ENCODE peak calls at places on chromosomes 4 and X, in eight cellular contexts. One of them, this sample, is unnamed.

GRCh38 chr4:53586121-53586816 is 5.0 kb downstream of the LNX1 start:
- DNase-seq in right atrium auricular region: no peak
- DNase-seq in bronchial epithelial cell: peak
- DNase-seq in GM12878: no peak
- DNase-seq in transverse colon: no peak
- DNase-seq in kidney: no peak
- DNase-seq in fibroblast of lung: peak
- DNase-seq in AG09309: peak
- DNase-seq in this sample: peak

GRCh38 chr4:108116423-108117168 is 52.1 kb downstream of the LEF1 start:
- DNase-seq in right atrium auricular region: no peak
- DNase-seq in bronchial epithelial cell: no peak
- DNase-seq in GM12878: no peak
- DNase-seq in transverse colon: no peak
- DNase-seq in kidney: no peak
- DNase-seq in fibroblast of lung: no peak
- DNase-seq in AG09309: no peak
- DNase-seq in this sample: no peak

GRCh38 chr4:21413807-21414370 is 534.7 kb downstream of the KCNIP4 start:
- DNase-seq in right atrium auricular region: no peak
- DNase-seq in bronchial epithelial cell: no peak
- DNase-seq in GM12878: no peak
- DNase-seq in transverse colon: no peak
- DNase-seq in kidney: no peak
- DNase-seq in fibroblast of lung: no peak
- DNase-seq in AG09309: no peak
- DNase-seq in this sample: no peak

GRCh38 chr4:141346144-141346543 is 125.4 kb downstream of the ZNF330 start:
- DNase-seq in right atrium auricular region: no peak
- DNase-seq in bronchial epithelial cell: peak
- DNase-seq in GM12878: no peak
- DNase-seq in transverse colon: no peak
- DNase-seq in kidney: no peak
- DNase-seq in fibroblast of lung: peak
- DNase-seq in AG09309: no peak
- DNase-seq in this sample: peak

GRCh38 chr4:90183254-90183653 is 56.1 kb downstream of the CCSER1 start:
- DNase-seq in right atrium auricular region: no peak
- DNase-seq in bronchial epithelial cell: no peak
- DNase-seq in GM12878: no peak
- DNase-seq in transverse colon: peak
- DNase-seq in kidney: no peak
- DNase-seq in fibroblast of lung: no peak
- DNase-seq in AG09309: no peak
- DNase-seq in this sample: no peak

GRCh38 chr4:17736484-17736883 is 44.9 kb downstream of the FAM184B start:
- DNase-seq in right atrium auricular region: no peak
- DNase-seq in bronchial epithelial cell: no peak
- DNase-seq in GM12878: no peak
- DNase-seq in transverse colon: no peak
- DNase-seq in kidney: no peak
- DNase-seq in fibroblast of lung: no peak
- DNase-seq in AG09309: no peak
- DNase-seq in this sample: no peak

GRCh38 chrX:97685753-97686152 is 802.0 kb downstream of the RPA4 start:
- DNase-seq in right atrium auricular region: no peak
- DNase-seq in bronchial epithelial cell: peak
- DNase-seq in GM12878: no peak
- DNase-seq in transverse colon: no peak
- DNase-seq in kidney: no peak
- DNase-seq in fibroblast of lung: peak
- DNase-seq in AG09309: peak
- DNase-seq in this sample: peak

GRCh38 chr4:82900016-82900334 is 560 bp upstream of the THAP9 start:
- DNase-seq in right atrium auricular region: no peak
- DNase-seq in bronchial epithelial cell: peak
- DNase-seq in GM12878: peak
- DNase-seq in transverse colon: no peak
- DNase-seq in kidney: no peak
- DNase-seq in fibroblast of lung: no peak
- DNase-seq in AG09309: no peak
- DNase-seq in this sample: no peak

GRCh38 chr4:664713-665231 is 9.3 kb downstream of the ATP5ME start:
- DNase-seq in right atrium auricular region: no peak
- DNase-seq in bronchial epithelial cell: no peak
- DNase-seq in GM12878: no peak
- DNase-seq in transverse colon: no peak
- DNase-seq in kidney: peak
- DNase-seq in fibroblast of lung: no peak
- DNase-seq in AG09309: no peak
- DNase-seq in this sample: no peak

GRCh38 chrX:135516376-135516775 is 4.1 kb upstream of the INTS6L start:
- DNase-seq in right atrium auricular region: no peak
- DNase-seq in bronchial epithelial cell: no peak
- DNase-seq in GM12878: no peak
- DNase-seq in transverse colon: no peak
- DNase-seq in kidney: no peak
- DNase-seq in fibroblast of lung: no peak
- DNase-seq in AG09309: no peak
- DNase-seq in this sample: no peak

GRCh38 chr4:184937030-184937710 is 81.1 kb upstream of the HELT start:
- DNase-seq in right atrium auricular region: no peak
- DNase-seq in bronchial epithelial cell: no peak
- DNase-seq in GM12878: no peak
- DNase-seq in transverse colon: no peak
- DNase-seq in kidney: no peak
- DNase-seq in fibroblast of lung: no peak
- DNase-seq in AG09309: no peak
- DNase-seq in this sample: no peak

GRCh38 chr4:70993181-70994068 is at the start of gene DCK:
- DNase-seq in right atrium auricular region: peak
- DNase-seq in bronchial epithelial cell: peak
- DNase-seq in GM12878: no peak
- DNase-seq in transverse colon: peak
- DNase-seq in kidney: peak
- DNase-seq in fibroblast of lung: peak
- DNase-seq in AG09309: peak
- DNase-seq in this sample: peak

GRCh38 chr4:83852085-83852451 is 316.2 kb downstream of the GPAT3 start:
- DNase-seq in right atrium auricular region: no peak
- DNase-seq in bronchial epithelial cell: peak
- DNase-seq in GM12878: no peak
- DNase-seq in transverse colon: no peak
- DNase-seq in kidney: no peak
- DNase-seq in fibroblast of lung: peak
- DNase-seq in AG09309: peak
- DNase-seq in this sample: peak

GRCh38 chr4:151563194-151563593 is 154.2 kb downstream of the FHIP1A start:
- DNase-seq in right atrium auricular region: no peak
- DNase-seq in bronchial epithelial cell: peak
- DNase-seq in GM12878: no peak
- DNase-seq in transverse colon: no peak
- DNase-seq in kidney: no peak
- DNase-seq in fibroblast of lung: no peak
- DNase-seq in AG09309: no peak
- DNase-seq in this sample: no peak

GRCh38 chr4:112938461-112939058 is 110.9 kb upstream of the ANK2 start:
- DNase-seq in right atrium auricular region: no peak
- DNase-seq in bronchial epithelial cell: peak
- DNase-seq in GM12878: no peak
- DNase-seq in transverse colon: no peak
- DNase-seq in kidney: no peak
- DNase-seq in fibroblast of lung: peak
- DNase-seq in AG09309: no peak
- DNase-seq in this sample: peak
- TF ChIP-seq CTCF in right atrium auricular region: peak
- TF ChIP-seq CTCF in bronchial epithelial cell: peak
- TF ChIP-seq CTCF in GM12878: peak
- TF ChIP-seq CTCF in transverse colon: peak
- TF ChIP-seq CTCF in kidney: peak
- TF ChIP-seq CTCF in fibroblast of lung: peak
- TF ChIP-seq CTCF in AG09309: peak
- TF ChIP-seq CTCF in this sample: peak

DNA sequence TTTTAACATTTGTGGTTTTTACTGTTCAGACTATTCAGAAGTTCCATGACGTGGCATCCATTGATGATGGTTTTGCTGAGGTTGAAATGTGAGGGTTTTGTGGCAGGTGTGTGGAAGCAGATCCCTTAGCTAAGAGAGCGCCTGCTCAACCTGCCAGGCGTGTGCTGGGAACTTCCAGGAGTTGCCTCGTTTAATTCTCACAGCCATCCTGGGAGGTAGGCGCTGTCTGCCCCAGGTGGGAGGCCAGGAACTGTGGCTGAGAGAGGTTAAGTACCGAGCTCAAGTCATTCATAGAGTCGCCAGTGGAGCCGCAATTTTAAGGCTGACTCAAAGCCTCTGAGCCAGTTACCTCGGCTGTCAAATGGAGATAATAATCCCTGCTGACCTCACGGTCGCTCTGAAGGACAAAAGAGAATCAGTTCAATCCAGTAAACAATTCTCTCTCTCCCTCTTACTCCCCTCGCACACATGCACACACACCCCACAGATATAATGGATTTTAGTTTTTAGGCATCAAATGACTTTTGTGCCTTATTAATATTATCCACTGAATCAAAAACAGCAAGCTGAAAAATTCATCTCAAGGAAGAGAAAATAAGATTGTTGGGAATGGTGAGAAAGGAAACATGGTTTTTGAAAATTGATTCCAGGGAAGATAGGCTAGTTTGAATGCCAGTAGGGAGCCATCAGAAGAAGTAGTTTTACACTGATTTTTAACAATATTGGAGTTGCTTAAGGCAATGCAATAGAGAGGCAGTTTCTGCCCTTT is 171.4 kb downstream of the PTTG2 start:
- DNase-seq in right atrium auricular region: no peak
- DNase-seq in bronchial epithelial cell: no peak
- DNase-seq in GM12878: peak
- DNase-seq in transverse colon: peak
- DNase-seq in kidney: no peak
- DNase-seq in fibroblast of lung: no peak
- DNase-seq in AG09309: no peak
- DNase-seq in this sample: no peak
- H3K4me3 ChIP-seq in right atrium auricular region: no peak
- H3K4me3 ChIP-seq in bronchial epithelial cell: no peak
- H3K4me3 ChIP-seq in GM12878: peak
- H3K4me3 ChIP-seq in transverse colon: no peak
- H3K4me3 ChIP-seq in kidney: no peak
- H3K4me3 ChIP-seq in fibroblast of lung: no peak
- H3K4me3 ChIP-seq in AG09309: no peak
- H3K4me3 ChIP-seq in this sample: no peak

GRCh38 chr4:158854236-158854635 is 85.4 kb downstream of the FNIP2 start:
- DNase-seq in right atrium auricular region: no peak
- DNase-seq in bronchial epithelial cell: no peak
- DNase-seq in GM12878: no peak
- DNase-seq in transverse colon: no peak
- DNase-seq in kidney: no peak
- DNase-seq in fibroblast of lung: no peak
- DNase-seq in AG09309: no peak
- DNase-seq in this sample: no peak

GRCh38 chr4:158858410-158859189 is 89.8 kb downstream of the FNIP2 start:
- DNase-seq in right atrium auricular region: no peak
- DNase-seq in bronchial epithelial cell: peak
- DNase-seq in GM12878: no peak
- DNase-seq in transverse colon: no peak
- DNase-seq in kidney: no peak
- DNase-seq in fibroblast of lung: peak
- DNase-seq in AG09309: peak
- DNase-seq in this sample: peak

GRCh38 chr4:158859661-158860060 is 90.8 kb downstream of the FNIP2 start:
- DNase-seq in right atrium auricular region: no peak
- DNase-seq in bronchial epithelial cell: no peak
- DNase-seq in GM12878: no peak
- DNase-seq in transverse colon: no peak
- DNase-seq in kidney: no peak
- DNase-seq in fibroblast of lung: no peak
- DNase-seq in AG09309: no peak
- DNase-seq in this sample: peak

GRCh38 chr4:158860856-158861255 is 92.0 kb downstream of the FNIP2 start:
- DNase-seq in right atrium auricular region: no peak
- DNase-seq in bronchial epithelial cell: no peak
- DNase-seq in GM12878: peak
- DNase-seq in transverse colon: no peak
- DNase-seq in kidney: no peak
- DNase-seq in fibroblast of lung: no peak
- DNase-seq in AG09309: no peak
- DNase-seq in this sample: no peak

DNA sequence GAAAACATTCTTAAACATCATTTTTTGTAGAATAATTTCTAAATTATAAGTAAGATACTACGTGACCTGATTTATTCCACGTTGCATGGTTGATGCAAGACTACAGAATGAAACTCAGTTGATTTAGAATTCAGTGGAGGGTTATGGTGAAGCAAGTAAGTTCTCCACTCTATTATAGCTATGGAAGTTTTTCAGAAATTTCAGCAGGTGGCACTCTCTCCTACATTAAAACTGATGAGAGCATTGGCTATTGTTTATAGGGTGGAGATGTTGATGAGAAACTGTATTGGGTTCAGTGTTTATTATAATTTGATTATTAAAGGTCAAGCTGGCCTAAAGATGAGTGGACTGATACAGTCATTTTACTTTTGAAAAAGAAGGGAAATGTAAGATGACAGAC is 88.0 kb downstream of the FNIP2 start:
- DNase-seq in right atrium auricular region: no peak
- DNase-seq in bronchial epithelial cell: peak
- DNase-seq in GM12878: no peak
- DNase-seq in transverse colon: no peak
- DNase-seq in kidney: no peak
- DNase-seq in fibroblast of lung: peak
- DNase-seq in AG09309: peak
- DNase-seq in this sample: peak
- TF ChIP-seq CTCF in right atrium auricular region: peak
- TF ChIP-seq CTCF in bronchial epithelial cell: peak
- TF ChIP-seq CTCF in GM12878: peak
- TF ChIP-seq CTCF in transverse colon: peak
- TF ChIP-seq CTCF in kidney: peak
- TF ChIP-seq CTCF in fibroblast of lung: peak
- TF ChIP-seq CTCF in AG09309: peak
- TF ChIP-seq CTCF in this sample: peak

DNA sequence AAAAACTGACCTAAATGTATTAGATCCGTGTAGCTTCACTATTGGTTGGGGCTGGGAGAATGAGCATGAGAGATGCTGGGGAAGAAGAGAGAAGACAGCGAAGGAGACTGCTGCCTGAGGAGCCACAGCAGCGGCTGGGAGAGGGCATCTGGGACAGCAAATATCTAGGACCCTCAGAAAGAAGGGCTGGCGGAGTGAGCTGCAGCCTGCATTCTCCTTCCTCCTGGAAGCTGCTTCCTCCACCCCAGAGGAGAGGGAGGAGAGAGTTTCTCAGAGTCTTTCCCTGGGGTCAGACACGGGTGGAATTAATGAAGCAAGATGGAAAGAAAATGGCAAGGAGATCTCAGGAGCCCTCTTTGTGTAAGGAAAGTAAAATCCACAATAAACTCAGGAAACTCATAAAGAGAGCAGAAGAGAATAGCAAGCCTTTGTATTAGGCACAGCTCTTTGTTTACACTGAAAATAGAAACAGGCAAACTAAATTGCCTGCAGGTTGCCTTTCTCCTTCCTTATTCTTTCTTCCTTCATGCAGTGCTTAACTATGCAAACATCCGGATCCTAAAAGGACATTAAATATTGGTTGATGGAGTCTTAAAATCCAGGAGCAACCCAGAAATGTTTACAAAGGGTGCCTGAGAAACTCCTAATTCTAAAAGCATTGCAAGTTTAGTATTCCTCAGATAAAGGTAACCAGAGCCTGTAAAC is 130.3 kb upstream of the GALNT7 start:
- DNase-seq in right atrium auricular region: no peak
- DNase-seq in bronchial epithelial cell: no peak
- DNase-seq in GM12878: no peak
- DNase-seq in transverse colon: no peak
- DNase-seq in kidney: no peak
- DNase-seq in fibroblast of lung: no peak
- DNase-seq in AG09309: no peak
- DNase-seq in this sample: no peak
- H3K4me3 ChIP-seq in right atrium auricular region: no peak
- H3K4me3 ChIP-seq in bronchial epithelial cell: no peak
- H3K4me3 ChIP-seq in GM12878: no peak
- H3K4me3 ChIP-seq in transverse colon: no peak
- H3K4me3 ChIP-seq in kidney: no peak
- H3K4me3 ChIP-seq in fibroblast of lung: no peak
- H3K4me3 ChIP-seq in AG09309: no peak
- H3K4me3 ChIP-seq in this sample: no peak